ENCODE peak calls at places on chromosomes 12 and 14, in five cellular contexts. One of them, this sample, is unnamed.

GRCh38 chr14:72736348-72736747 is 157.6 kb downstream of the DPF3 start:
- DNase-seq in GM23248: peak; percentile 63
- DNase-seq in activated gamma-delta T cell treated with Interleukin-2 at 50 U/mL for 16 hours: no peak
- DNase-seq in ACHN: no peak
- DNase-seq in GM12865: peak; percentile 18
- DNase-seq in this sample: no peak

GRCh38 chr12:38892090-38892786 is 13.2 kb downstream of the CPNE8 start:
- DNase-seq in GM23248: peak; percentile 13
- DNase-seq in activated gamma-delta T cell treated with Interleukin-2 at 50 U/mL for 16 hours: no peak
- DNase-seq in ACHN: no peak
- DNase-seq in GM12865: peak; percentile 43
- DNase-seq in this sample: no peak

GRCh38 chr14:30708157-30708556 is 86.0 kb downstream of the SCFD1 start:
- DNase-seq in GM23248: no peak
- DNase-seq in activated gamma-delta T cell treated with Interleukin-2 at 50 U/mL for 16 hours: no peak
- DNase-seq in ACHN: no peak
- DNase-seq in GM12865: no peak
- DNase-seq in this sample: no peak

GRCh38 chr12:121600702-121601336 is 20.0 kb upstream of the KDM2B start:
- DNase-seq in GM23248: no peak
- DNase-seq in activated gamma-delta T cell treated with Interleukin-2 at 50 U/mL for 16 hours: no peak
- DNase-seq in ACHN: no peak
- DNase-seq in GM12865: no peak
- DNase-seq in this sample: no peak

GRCh38 chr14:32620724-32621123 is 291.6 kb downstream of the AKAP6 start:
- DNase-seq in GM23248: peak; percentile 60
- DNase-seq in activated gamma-delta T cell treated with Interleukin-2 at 50 U/mL for 16 hours: no peak
- DNase-seq in ACHN: no peak
- DNase-seq in GM12865: no peak
- DNase-seq in this sample: no peak

GRCh38 chr12:93134893-93135285 is 205.8 kb upstream of the EEA1 start:
- DNase-seq in GM23248: no peak
- DNase-seq in activated gamma-delta T cell treated with Interleukin-2 at 50 U/mL for 16 hours: no peak
- DNase-seq in ACHN: no peak
- DNase-seq in GM12865: no peak
- DNase-seq in this sample: no peak

GRCh38 chr12:115973968-115974765 is 303.3 kb downstream of the MED13L start:
- DNase-seq in GM23248: no peak
- DNase-seq in activated gamma-delta T cell treated with Interleukin-2 at 50 U/mL for 16 hours: no peak
- DNase-seq in ACHN: no peak
- DNase-seq in GM12865: no peak
- DNase-seq in this sample: no peak

GRCh38 chr12:106954462-106955376 is 988 bp upstream of the TMEM263 start:
- DNase-seq in GM23248: peak; percentile 74
- DNase-seq in activated gamma-delta T cell treated with Interleukin-2 at 50 U/mL for 16 hours: peak; percentile 9
- DNase-seq in ACHN: no peak
- DNase-seq in GM12865: no peak
- DNase-seq in this sample: peak; percentile 19

GRCh38 chr14:103485504-103485903 is 37.1 kb downstream of the CKB start:
- DNase-seq in GM23248: no peak
- DNase-seq in activated gamma-delta T cell treated with Interleukin-2 at 50 U/mL for 16 hours: no peak
- DNase-seq in ACHN: no peak
- DNase-seq in GM12865: no peak
- DNase-seq in this sample: no peak

GRCh38 chr12:126581655-126582054 is 1516.4 kb downstream of the AACS start:
- DNase-seq in GM23248: no peak
- DNase-seq in activated gamma-delta T cell treated with Interleukin-2 at 50 U/mL for 16 hours: no peak
- DNase-seq in ACHN: no peak
- DNase-seq in GM12865: no peak
- DNase-seq in this sample: no peak

GRCh38 chr14:35985504-35986218 is 159.5 kb downstream of the BRMS1L start:
- DNase-seq in GM23248: no peak
- DNase-seq in activated gamma-delta T cell treated with Interleukin-2 at 50 U/mL for 16 hours: no peak
- DNase-seq in ACHN: no peak
- DNase-seq in GM12865: peak; percentile 37
- DNase-seq in this sample: no peak

GRCh38 chr14:101933209-101933608 is 31.2 kb upstream of the DYNC1H1 start:
- DNase-seq in GM23248: no peak
- DNase-seq in activated gamma-delta T cell treated with Interleukin-2 at 50 U/mL for 16 hours: no peak
- DNase-seq in ACHN: no peak
- DNase-seq in GM12865: no peak
- DNase-seq in this sample: no peak

GRCh38 chr14:104223101-104223809 is 84.9 kb downstream of the KIF26A start:
- DNase-seq in GM23248: no peak
- DNase-seq in activated gamma-delta T cell treated with Interleukin-2 at 50 U/mL for 16 hours: no peak
- DNase-seq in ACHN: no peak
- DNase-seq in GM12865: no peak
- DNase-seq in this sample: no peak

GRCh38 chr14:68137704-68138619 is 318.4 kb downstream of the RAD51B start:
- DNase-seq in GM23248: peak; percentile 98
- DNase-seq in activated gamma-delta T cell treated with Interleukin-2 at 50 U/mL for 16 hours: no peak
- DNase-seq in ACHN: peak; percentile 98
- DNase-seq in GM12865: peak; percentile 5
- DNase-seq in this sample: no peak

GRCh38 chr12:110647669-110648068 is 33.7 kb downstream of the TCTN1 start:
- DNase-seq in GM23248: no peak
- DNase-seq in activated gamma-delta T cell treated with Interleukin-2 at 50 U/mL for 16 hours: no peak
- DNase-seq in ACHN: no peak
- DNase-seq in GM12865: peak; percentile 61
- DNase-seq in this sample: peak; percentile 80

GRCh38 chr12:43836455-43836989 is 641 bp downstream of the TMEM117 start:
- DNase-seq in GM23248: peak; percentile 56
- DNase-seq in activated gamma-delta T cell treated with Interleukin-2 at 50 U/mL for 16 hours: no peak
- DNase-seq in ACHN: peak; percentile 22
- DNase-seq in GM12865: peak; percentile 18
- DNase-seq in this sample: peak; percentile 8

GRCh38 chr12:104347374-104348075 is 44.0 kb downstream of the EID3 start:
- DNase-seq in GM23248: peak; percentile 34
- DNase-seq in activated gamma-delta T cell treated with Interleukin-2 at 50 U/mL for 16 hours: no peak
- DNase-seq in ACHN: no peak
- DNase-seq in GM12865: no peak
- DNase-seq in this sample: no peak

GRCh38 chr14:62662811-62663477 is 382.3 kb downstream of the KCNH5 start:
- DNase-seq in GM23248: no peak
- DNase-seq in activated gamma-delta T cell treated with Interleukin-2 at 50 U/mL for 16 hours: no peak
- DNase-seq in ACHN: no peak
- DNase-seq in GM12865: no peak
- DNase-seq in this sample: no peak

GRCh38 chr14:94752575-94752974 is 17.3 kb downstream of the GSC start:
- DNase-seq in GM23248: no peak
- DNase-seq in activated gamma-delta T cell treated with Interleukin-2 at 50 U/mL for 16 hours: no peak
- DNase-seq in ACHN: no peak
- DNase-seq in GM12865: no peak
- DNase-seq in this sample: no peak

GRCh38 chr12:97801471-97802045 is 339.0 kb downstream of the RMST start:
- DNase-seq in GM23248: no peak
- DNase-seq in activated gamma-delta T cell treated with Interleukin-2 at 50 U/mL for 16 hours: no peak
- DNase-seq in ACHN: no peak
- DNase-seq in GM12865: no peak
- DNase-seq in this sample: no peak

GRCh38 chr12:54036620-54037359 is 3.9 kb downstream of the HOXC5 start:
- DNase-seq in GM23248: peak; percentile 89
- DNase-seq in activated gamma-delta T cell treated with Interleukin-2 at 50 U/mL for 16 hours: no peak
- DNase-seq in ACHN: peak; percentile 97
- DNase-seq in GM12865: peak; percentile 18
- DNase-seq in this sample: no peak

GRCh38 chr12:67647547-67648305 is 819 bp upstream of the DYRK2 start:
- DNase-seq in GM23248: peak; percentile 93
- DNase-seq in activated gamma-delta T cell treated with Interleukin-2 at 50 U/mL for 16 hours: peak; percentile 31
- DNase-seq in ACHN: peak; percentile 96
- DNase-seq in GM12865: peak; percentile 54
- DNase-seq in this sample: peak; percentile 34

GRCh38 chr14:34824826-34825225 is 50.3 kb downstream of the BAZ1A start:
- DNase-seq in GM23248: no peak
- DNase-seq in activated gamma-delta T cell treated with Interleukin-2 at 50 U/mL for 16 hours: no peak
- DNase-seq in ACHN: no peak
- DNase-seq in GM12865: no peak
- DNase-seq in this sample: no peak

GRCh38 chr12:120438495-120439198 is 734 bp downstream of the COX6A1 start:
- DNase-seq in GM23248: peak; percentile 15
- DNase-seq in activated gamma-delta T cell treated with Interleukin-2 at 50 U/mL for 16 hours: no peak
- DNase-seq in ACHN: peak; percentile 24
- DNase-seq in GM12865: peak; percentile 23
- DNase-seq in this sample: no peak

GRCh38 chr14:71765505-71765904 is 166.7 kb upstream of the RGS6 start:
- DNase-seq in GM23248: no peak
- DNase-seq in activated gamma-delta T cell treated with Interleukin-2 at 50 U/mL for 16 hours: no peak
- DNase-seq in ACHN: no peak
- DNase-seq in GM12865: no peak
- DNase-seq in this sample: no peak

GRCh38 chr12:108175310-108175709 is 46.2 kb downstream of the WSCD2 start:
- DNase-seq in GM23248: no peak
- DNase-seq in activated gamma-delta T cell treated with Interleukin-2 at 50 U/mL for 16 hours: no peak
- DNase-seq in ACHN: no peak
- DNase-seq in GM12865: no peak
- DNase-seq in this sample: no peak

GRCh38 chr12:47987411-47988072 is 16.7 kb downstream of the COL2A1 start:
- DNase-seq in GM23248: peak; percentile 79
- DNase-seq in activated gamma-delta T cell treated with Interleukin-2 at 50 U/mL for 16 hours: no peak
- DNase-seq in ACHN: no peak
- DNase-seq in GM12865: no peak
- DNase-seq in this sample: no peak

GRCh38 chr12:17296882-17297281 is 690.9 kb upstream of the LMO3 start:
- DNase-seq in GM23248: no peak
- DNase-seq in activated gamma-delta T cell treated with Interleukin-2 at 50 U/mL for 16 hours: no peak
- DNase-seq in ACHN: no peak
- DNase-seq in GM12865: no peak
- DNase-seq in this sample: no peak

GRCh38 chr14:36971263-36971855 is 201.0 kb downstream of the SLC25A21 start:
- DNase-seq in GM23248: no peak
- DNase-seq in activated gamma-delta T cell treated with Interleukin-2 at 50 U/mL for 16 hours: no peak
- DNase-seq in ACHN: no peak
- DNase-seq in GM12865: no peak
- DNase-seq in this sample: no peak

GRCh38 chr12:42343721-42344120 is 17.8 kb downstream of the PPHLN1 start:
- DNase-seq in GM23248: no peak
- DNase-seq in activated gamma-delta T cell treated with Interleukin-2 at 50 U/mL for 16 hours: no peak
- DNase-seq in ACHN: no peak
- DNase-seq in GM12865: no peak
- DNase-seq in this sample: no peak

GRCh38 chr12:39743655-39744054 is 124.1 kb upstream of the ABCD2 start:
- DNase-seq in GM23248: no peak
- DNase-seq in activated gamma-delta T cell treated with Interleukin-2 at 50 U/mL for 16 hours: no peak
- DNase-seq in ACHN: no peak
- DNase-seq in GM12865: no peak
- DNase-seq in this sample: no peak

GRCh38 chr12:123937707-123938600 is 34.7 kb downstream of the CCDC92 start:
- DNase-seq in GM23248: no peak
- DNase-seq in activated gamma-delta T cell treated with Interleukin-2 at 50 U/mL for 16 hours: peak; percentile 69
- DNase-seq in ACHN: no peak
- DNase-seq in GM12865: no peak
- DNase-seq in this sample: peak; percentile 50

GRCh38 chr14:64856528-64857445 is 22.9 kb downstream of the SPTB start:
- DNase-seq in GM23248: no peak
- DNase-seq in activated gamma-delta T cell treated with Interleukin-2 at 50 U/mL for 16 hours: no peak
- DNase-seq in ACHN: no peak
- DNase-seq in GM12865: no peak
- DNase-seq in this sample: no peak

GRCh38 chr14:74531467-74531866 is 37.9 kb downstream of the ISCA2 start:
- DNase-seq in GM23248: peak; percentile 50
- DNase-seq in activated gamma-delta T cell treated with Interleukin-2 at 50 U/mL for 16 hours: no peak
- DNase-seq in ACHN: peak; percentile 10
- DNase-seq in GM12865: peak; percentile 6
- DNase-seq in this sample: no peak

GRCh38 chr12:113208041-113208934 is 13.0 kb upstream of the TPCN1 start:
- DNase-seq in GM23248: peak; percentile 30
- DNase-seq in activated gamma-delta T cell treated with Interleukin-2 at 50 U/mL for 16 hours: peak; percentile 55
- DNase-seq in ACHN: no peak
- DNase-seq in GM12865: peak; percentile 98
- DNase-seq in this sample: peak; percentile 87

GRCh38 chr14:57725399-57726077 is 140.4 kb downstream of the SLC35F4 start:
- DNase-seq in GM23248: peak; percentile 79
- DNase-seq in activated gamma-delta T cell treated with Interleukin-2 at 50 U/mL for 16 hours: no peak
- DNase-seq in ACHN: peak; percentile 84
- DNase-seq in GM12865: no peak
- DNase-seq in this sample: no peak